ENCODE peak calls at places on chromosomes 6 and 20, in four cellular contexts. One of them, this sample, is unnamed.

GRCh38 chr6:87588756-87589407 is 905 bp downstream of the RARS2 start:
- DNase-seq in body of pancreas: no peak
- DNase-seq in effector memory CD4-positive, alpha-beta T cell: no peak
- DNase-seq in CD4-positive, CD25-positive, alpha-beta regulatory T cell: no peak
- DNase-seq in this sample: no peak

GRCh38 chr6:21244897-21245470 is 348.6 kb upstream of the SOX4 start:
- DNase-seq in body of pancreas: no peak
- DNase-seq in effector memory CD4-positive, alpha-beta T cell: no peak
- DNase-seq in CD4-positive, CD25-positive, alpha-beta regulatory T cell: no peak
- DNase-seq in this sample: no peak

GRCh38 chr20:50226093-50226974 is 35.7 kb downstream of the CEBPB start:
- DNase-seq in body of pancreas: peak; percentile 56
- DNase-seq in effector memory CD4-positive, alpha-beta T cell: no peak
- DNase-seq in CD4-positive, CD25-positive, alpha-beta regulatory T cell: no peak
- DNase-seq in this sample: no peak

GRCh38 chr20:3367125-3367524 is 40.3 kb downstream of the DNAAF9 start:
- DNase-seq in body of pancreas: no peak
- DNase-seq in effector memory CD4-positive, alpha-beta T cell: no peak
- DNase-seq in CD4-positive, CD25-positive, alpha-beta regulatory T cell: no peak
- DNase-seq in this sample: no peak

GRCh38 chr6:158787395-158787794 is 31.8 kb downstream of the EZR start:
- DNase-seq in body of pancreas: no peak
- DNase-seq in effector memory CD4-positive, alpha-beta T cell: no peak
- DNase-seq in CD4-positive, CD25-positive, alpha-beta regulatory T cell: no peak
- DNase-seq in this sample: no peak

GRCh38 chr20:50919567-50919966 is 11.7 kb downstream of the ADNP start:
- DNase-seq in body of pancreas: peak; percentile 37
- DNase-seq in effector memory CD4-positive, alpha-beta T cell: no peak
- DNase-seq in CD4-positive, CD25-positive, alpha-beta regulatory T cell: no peak
- DNase-seq in this sample: no peak

GRCh38 chr6:75206338-75207210 is 721 bp upstream of the COL12A1 start:
- DNase-seq in body of pancreas: no peak
- DNase-seq in effector memory CD4-positive, alpha-beta T cell: no peak
- DNase-seq in CD4-positive, CD25-positive, alpha-beta regulatory T cell: no peak
- DNase-seq in this sample: no peak

GRCh38 chr20:58087567-58087858 is 140.9 kb downstream of the ANKRD60 start:
- DNase-seq in body of pancreas: no peak
- DNase-seq in effector memory CD4-positive, alpha-beta T cell: no peak
- DNase-seq in CD4-positive, CD25-positive, alpha-beta regulatory T cell: no peak
- DNase-seq in this sample: no peak

GRCh38 chr6:47897233-47897632 is 115.4 kb downstream of the OPN5 start:
- DNase-seq in body of pancreas: no peak
- DNase-seq in effector memory CD4-positive, alpha-beta T cell: no peak
- DNase-seq in CD4-positive, CD25-positive, alpha-beta regulatory T cell: no peak
- DNase-seq in this sample: no peak

GRCh38 chr6:10962673-10963072 is 75.8 kb downstream of the SYCP2L start:
- DNase-seq in body of pancreas: no peak
- DNase-seq in effector memory CD4-positive, alpha-beta T cell: no peak
- DNase-seq in CD4-positive, CD25-positive, alpha-beta regulatory T cell: no peak
- DNase-seq in this sample: no peak

GRCh38 chr6:133447924-133448323 is 206.8 kb downstream of the EYA4 start:
- DNase-seq in body of pancreas: no peak
- DNase-seq in effector memory CD4-positive, alpha-beta T cell: no peak
- DNase-seq in CD4-positive, CD25-positive, alpha-beta regulatory T cell: no peak
- DNase-seq in this sample: no peak

GRCh38 chr20:21270806-21271205 is 32.3 kb upstream of the XRN2 start:
- DNase-seq in body of pancreas: no peak
- DNase-seq in effector memory CD4-positive, alpha-beta T cell: no peak
- DNase-seq in CD4-positive, CD25-positive, alpha-beta regulatory T cell: no peak
- DNase-seq in this sample: no peak

GRCh38 chr6:91476000-91476399 is 889.1 kb upstream of the MAP3K7 start:
- DNase-seq in body of pancreas: peak; percentile 2
- DNase-seq in effector memory CD4-positive, alpha-beta T cell: no peak
- DNase-seq in CD4-positive, CD25-positive, alpha-beta regulatory T cell: no peak
- DNase-seq in this sample: no peak

GRCh38 chr6:154721460-154721859 is 11.8 kb upstream of the SCAF8 start:
- DNase-seq in body of pancreas: no peak
- DNase-seq in effector memory CD4-positive, alpha-beta T cell: no peak
- DNase-seq in CD4-positive, CD25-positive, alpha-beta regulatory T cell: no peak
- DNase-seq in this sample: no peak

GRCh38 chr6:19637010-19637409 is 200.2 kb upstream of the ID4 start:
- DNase-seq in body of pancreas: no peak
- DNase-seq in effector memory CD4-positive, alpha-beta T cell: no peak
- DNase-seq in CD4-positive, CD25-positive, alpha-beta regulatory T cell: no peak
- DNase-seq in this sample: no peak

GRCh38 chr6:146339716-146340115 is 203.9 kb upstream of the RAB32 start:
- DNase-seq in body of pancreas: no peak
- DNase-seq in effector memory CD4-positive, alpha-beta T cell: no peak
- DNase-seq in CD4-positive, CD25-positive, alpha-beta regulatory T cell: no peak
- DNase-seq in this sample: no peak

GRCh38 chr6:108714774-108715414 is 133.3 kb upstream of the ARMC2 start:
- DNase-seq in body of pancreas: no peak
- DNase-seq in effector memory CD4-positive, alpha-beta T cell: no peak
- DNase-seq in CD4-positive, CD25-positive, alpha-beta regulatory T cell: no peak
- DNase-seq in this sample: no peak

GRCh38 chr6:133208183-133208755 is 32.9 kb upstream of the EYA4 start:
- DNase-seq in body of pancreas: no peak
- DNase-seq in effector memory CD4-positive, alpha-beta T cell: no peak
- DNase-seq in CD4-positive, CD25-positive, alpha-beta regulatory T cell: no peak
- DNase-seq in this sample: no peak

GRCh38 chr6:31588871-31589650 is 3.0 kb downstream of the LST1 start:
- DNase-seq in body of pancreas: no peak
- DNase-seq in effector memory CD4-positive, alpha-beta T cell: no peak
- DNase-seq in CD4-positive, CD25-positive, alpha-beta regulatory T cell: no peak
- DNase-seq in this sample: no peak

GRCh38 chr6:147141690-147142308 is 62.4 kb upstream of the STXBP5 start:
- DNase-seq in body of pancreas: no peak
- DNase-seq in effector memory CD4-positive, alpha-beta T cell: no peak
- DNase-seq in CD4-positive, CD25-positive, alpha-beta regulatory T cell: no peak
- DNase-seq in this sample: no peak

GRCh38 chr6:14876778-14877613 is 368.9 kb upstream of the JARID2 start:
- DNase-seq in body of pancreas: peak; percentile 43
- DNase-seq in effector memory CD4-positive, alpha-beta T cell: no peak
- DNase-seq in CD4-positive, CD25-positive, alpha-beta regulatory T cell: no peak
- DNase-seq in this sample: no peak

GRCh38 chr20:33670715-33671499 is 3.3 kb downstream of the NECAB3 start:
- DNase-seq in body of pancreas: no peak
- DNase-seq in effector memory CD4-positive, alpha-beta T cell: no peak
- DNase-seq in CD4-positive, CD25-positive, alpha-beta regulatory T cell: no peak
- DNase-seq in this sample: no peak

GRCh38 chr6:4791174-4791573 is 15.0 kb downstream of the CDYL start:
- DNase-seq in body of pancreas: no peak
- DNase-seq in effector memory CD4-positive, alpha-beta T cell: no peak
- DNase-seq in CD4-positive, CD25-positive, alpha-beta regulatory T cell: no peak
- DNase-seq in this sample: no peak

GRCh38 chr6:4790158-4790899 is 14.1 kb downstream of the CDYL start:
- DNase-seq in body of pancreas: no peak
- DNase-seq in effector memory CD4-positive, alpha-beta T cell: no peak
- DNase-seq in CD4-positive, CD25-positive, alpha-beta regulatory T cell: no peak
- DNase-seq in this sample: no peak

GRCh38 chr6:4788953-4789584 is 12.9 kb downstream of the CDYL start:
- DNase-seq in body of pancreas: no peak
- DNase-seq in effector memory CD4-positive, alpha-beta T cell: no peak
- DNase-seq in CD4-positive, CD25-positive, alpha-beta regulatory T cell: no peak
- DNase-seq in this sample: no peak

GRCh38 chr6:4786936-4787504 is 10.8 kb downstream of the CDYL start:
- DNase-seq in body of pancreas: no peak
- DNase-seq in effector memory CD4-positive, alpha-beta T cell: no peak
- DNase-seq in CD4-positive, CD25-positive, alpha-beta regulatory T cell: no peak
- DNase-seq in this sample: no peak

DNA sequence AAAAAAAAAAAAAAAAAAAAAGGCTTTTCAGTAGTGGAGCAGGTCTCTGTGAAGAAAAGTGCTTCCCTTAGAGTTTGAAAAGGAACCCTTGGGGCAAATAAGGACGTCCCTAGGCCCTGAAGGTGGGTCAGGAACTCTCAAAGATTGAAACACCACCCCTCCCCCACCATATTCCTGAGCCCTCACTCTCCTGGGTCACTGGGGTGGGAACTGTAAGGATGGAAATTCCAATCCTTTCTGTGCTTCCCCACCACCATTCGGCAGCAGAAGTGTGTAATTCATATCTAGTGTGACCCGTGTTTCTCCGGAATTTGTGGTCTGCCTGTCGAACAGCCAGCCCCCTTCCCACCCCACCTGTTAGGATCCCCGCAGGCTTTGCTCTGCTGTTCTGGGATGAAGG is 12.3 kb downstream of the CDYL start:
- DNase-seq in body of pancreas: no peak
- DNase-seq in effector memory CD4-positive, alpha-beta T cell: no peak
- DNase-seq in CD4-positive, CD25-positive, alpha-beta regulatory T cell: no peak
- DNase-seq in this sample: no peak
- H3K9me3 ChIP-seq in body of pancreas: no peaks in the 10 kb centered on the region
- H3K9me3 ChIP-seq in effector memory CD4-positive, alpha-beta T cell: no peaks in the 10 kb centered on the region
- H3K9me3 ChIP-seq in CD4-positive, CD25-positive, alpha-beta regulatory T cell: no peaks in the 10 kb centered on the region
- H3K9me3 ChIP-seq in this sample: no peaks in the 10 kb centered on the region

GRCh38 chr6:351011-351866 is 40.3 kb upstream of the IRF4 start:
- DNase-seq in body of pancreas: no peak
- DNase-seq in effector memory CD4-positive, alpha-beta T cell: no peak
- DNase-seq in CD4-positive, CD25-positive, alpha-beta regulatory T cell: no peak
- DNase-seq in this sample: no peak

GRCh38 chr6:351867-352289 is 39.7 kb upstream of the IRF4 start:
- DNase-seq in body of pancreas: no peak
- DNase-seq in effector memory CD4-positive, alpha-beta T cell: no peak
- DNase-seq in CD4-positive, CD25-positive, alpha-beta regulatory T cell: no peak
- DNase-seq in this sample: no peak

GRCh38 chr6:348860-349396 is 42.6 kb upstream of the IRF4 start:
- DNase-seq in body of pancreas: no peak
- DNase-seq in effector memory CD4-positive, alpha-beta T cell: no peak
- DNase-seq in CD4-positive, CD25-positive, alpha-beta regulatory T cell: no peak
- DNase-seq in this sample: no peak

GRCh38 chr6:349491-349921 is 42.0 kb upstream of the IRF4 start:
- DNase-seq in body of pancreas: no peak
- DNase-seq in effector memory CD4-positive, alpha-beta T cell: no peak
- DNase-seq in CD4-positive, CD25-positive, alpha-beta regulatory T cell: no peak
- DNase-seq in this sample: no peak

DNA sequence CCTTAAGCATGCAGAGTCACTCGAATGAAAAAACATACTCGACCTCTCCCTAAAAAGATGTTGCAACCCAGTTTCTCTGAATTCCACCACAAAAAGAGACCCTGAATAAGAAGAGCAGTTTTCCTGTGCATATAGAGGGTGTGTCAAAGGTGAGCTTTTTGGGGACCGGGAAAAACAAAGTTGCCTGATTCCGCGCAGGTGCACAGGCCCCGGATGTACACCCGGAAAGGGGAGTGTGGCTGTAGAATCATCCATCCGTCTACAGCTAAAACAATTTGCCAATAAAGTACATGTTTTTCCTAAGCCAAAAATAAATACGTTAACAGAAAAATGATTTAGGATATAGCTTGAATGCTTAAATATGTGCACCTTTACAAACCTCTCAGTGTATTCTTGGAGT is 41.2 kb upstream of the IRF4 start:
- DNase-seq in body of pancreas: no peak
- DNase-seq in effector memory CD4-positive, alpha-beta T cell: no peak
- DNase-seq in CD4-positive, CD25-positive, alpha-beta regulatory T cell: no peak
- DNase-seq in this sample: no peak
- H3K9me3 ChIP-seq in body of pancreas: no peaks in the 10 kb centered on the region
- H3K9me3 ChIP-seq in effector memory CD4-positive, alpha-beta T cell: no peaks in the 10 kb centered on the region
- H3K9me3 ChIP-seq in CD4-positive, CD25-positive, alpha-beta regulatory T cell: no peaks in the 10 kb centered on the region
- H3K9me3 ChIP-seq in this sample: no peaks in the 10 kb centered on the region

GRCh38 chr6:168015492-168016175 is 18.2 kb downstream of the KIF25 start:
- DNase-seq in body of pancreas: no peak
- DNase-seq in effector memory CD4-positive, alpha-beta T cell: no peak
- DNase-seq in CD4-positive, CD25-positive, alpha-beta regulatory T cell: no peak
- DNase-seq in this sample: no peak
- H3K9me3 ChIP-seq in body of pancreas: no peaks in the 10 kb centered on the region
- H3K9me3 ChIP-seq in effector memory CD4-positive, alpha-beta T cell: peaks cover 3% of the 10 kb centered on the region
- H3K9me3 ChIP-seq in CD4-positive, CD25-positive, alpha-beta regulatory T cell: peaks cover 20% of the 10 kb centered on the region
- H3K9me3 ChIP-seq in this sample: peaks cover 7% of the 10 kb centered on the region

GRCh38 chr6:106733386-106733785 is 104.0 kb downstream of the QRSL1 start:
- DNase-seq in body of pancreas: no peak
- DNase-seq in effector memory CD4-positive, alpha-beta T cell: no peak
- DNase-seq in CD4-positive, CD25-positive, alpha-beta regulatory T cell: no peak
- DNase-seq in this sample: no peak

GRCh38 chr6:106735136-106735535 is 105.8 kb downstream of the QRSL1 start:
- DNase-seq in body of pancreas: no peak
- DNase-seq in effector memory CD4-positive, alpha-beta T cell: no peak
- DNase-seq in CD4-positive, CD25-positive, alpha-beta regulatory T cell: no peak
- DNase-seq in this sample: no peak

GRCh38 chr6:106735828-106736227 is 106.5 kb downstream of the QRSL1 start:
- DNase-seq in body of pancreas: no peak
- DNase-seq in effector memory CD4-positive, alpha-beta T cell: no peak
- DNase-seq in CD4-positive, CD25-positive, alpha-beta regulatory T cell: no peak
- DNase-seq in this sample: no peak

GRCh38 chr6:106739387-106739786 is 110.0 kb downstream of the QRSL1 start:
- DNase-seq in body of pancreas: peak; percentile 97
- DNase-seq in effector memory CD4-positive, alpha-beta T cell: no peak
- DNase-seq in CD4-positive, CD25-positive, alpha-beta regulatory T cell: no peak
- DNase-seq in this sample: no peak

DNA sequence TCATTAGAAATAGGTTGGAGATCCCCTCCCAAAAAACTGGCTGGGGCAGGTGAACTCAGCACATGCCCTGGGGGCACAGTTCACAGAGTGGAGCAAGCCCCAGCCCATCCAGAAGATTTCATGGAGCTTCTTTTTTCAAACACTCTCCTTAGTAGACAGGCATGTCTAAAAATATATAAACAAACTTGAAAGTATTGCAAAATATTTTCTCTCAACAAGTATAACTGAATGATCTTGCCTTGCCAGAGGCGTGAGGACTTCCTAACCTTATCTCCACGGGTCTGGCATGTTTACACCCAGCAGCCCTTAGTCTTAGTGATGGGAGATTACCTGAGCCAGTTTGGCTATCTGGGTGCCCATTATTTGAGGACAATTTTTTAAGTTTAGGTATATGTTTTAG is 107.1 kb downstream of the QRSL1 start:
- DNase-seq in body of pancreas: no peak
- DNase-seq in effector memory CD4-positive, alpha-beta T cell: no peak
- DNase-seq in CD4-positive, CD25-positive, alpha-beta regulatory T cell: no peak
- DNase-seq in this sample: no peak
- H3K9me3 ChIP-seq in body of pancreas: no peaks in the 10 kb centered on the region
- H3K9me3 ChIP-seq in effector memory CD4-positive, alpha-beta T cell: no peaks in the 10 kb centered on the region
- H3K9me3 ChIP-seq in CD4-positive, CD25-positive, alpha-beta regulatory T cell: no peaks in the 10 kb centered on the region
- H3K9me3 ChIP-seq in this sample: no peaks in the 10 kb centered on the region

DNA sequence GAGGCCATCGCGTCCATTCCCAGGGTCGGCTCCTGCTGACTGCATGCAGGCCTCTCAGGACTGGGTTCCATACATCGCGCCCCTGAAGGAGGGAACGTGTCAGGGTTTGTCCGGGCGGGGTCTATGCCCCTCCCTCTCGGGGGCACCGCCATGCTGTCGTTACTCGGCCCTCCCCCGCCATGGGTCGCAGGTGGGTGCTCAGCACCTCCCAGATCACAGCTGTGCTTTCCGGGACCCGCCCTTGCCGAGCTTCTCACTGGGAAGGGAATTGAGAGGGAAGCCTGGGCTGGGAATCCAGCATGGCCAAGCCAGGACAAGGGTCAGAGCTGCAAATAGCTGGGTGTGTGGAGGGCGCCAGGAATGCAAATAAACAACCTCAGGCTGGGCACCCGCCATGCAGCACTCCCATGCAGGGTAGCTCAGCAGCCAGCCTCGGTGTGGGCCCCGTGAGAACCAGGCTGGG is at the start of gene FRMD1:
- DNase-seq in body of pancreas: no peak
- DNase-seq in effector memory CD4-positive, alpha-beta T cell: no peak
- DNase-seq in CD4-positive, CD25-positive, alpha-beta regulatory T cell: no peak
- DNase-seq in this sample: no peak
- H3K9me3 ChIP-seq in body of pancreas: no peaks in the 10 kb centered on the region
- H3K9me3 ChIP-seq in effector memory CD4-positive, alpha-beta T cell: no peaks in the 10 kb centered on the region
- H3K9me3 ChIP-seq in CD4-positive, CD25-positive, alpha-beta regulatory T cell: no peaks in the 10 kb centered on the region
- H3K9me3 ChIP-seq in this sample: no peaks in the 10 kb centered on the region